ENCODE peak calls at places on chromosomes 5 and 9, in six cellular contexts. G, C, H, D, E and F are unnamed samples.

GRCh38 chr5:128084228-128085167 is 932 bp downstream of the SLC12A2 start:
- DNase-seq in C (peak; percentile 49), E (peak; percentile 48), D (peak; percentile 52), H (peak; percentile 44), G (peak; percentile 44), F (peak; percentile 31)

GRCh38 chr5:172901012-172901780 is 58.0 kb upstream of the RPL26L1 start:
- DNase-seq in D (peak; percentile 98), E (no peak), C (peak; percentile 95), H (no peak), G (peak; percentile 43), F (peak; percentile 47)

GRCh38 chr5:2465383-2465782 is 286.1 kb downstream of the IRX2 start:
- DNase-seq in E (peak; percentile 1), H (no peak), G (no peak), C (no peak), D (no peak), F (no peak)

GRCh38 chr5:96577909-96578308 is 84.3 kb upstream of the CAST start:
- DNase-seq in D (peak; percentile 70), H (no peak), G (no peak), C (peak; percentile 80), E (no peak), F (no peak)

GRCh38 chr5:179832039-179832745 is 11.5 kb downstream of the SQSTM1 start:
- DNase-seq in D (no peak), C (no peak), H (no peak), G (no peak), E (no peak), F (no peak)

GRCh38 chr9:14561929-14562386 is 131.3 kb downstream of the ZDHHC21 start:
- DNase-seq in G (no peak), C (no peak), E (peak; percentile 53), D (no peak), H (no peak), F (no peak)

GRCh38 chr5:135373747-135374515 is 25.1 kb downstream of the MACROH2A1 start:
- DNase-seq in E (no peak), H (no peak), G (no peak), C (no peak), D (no peak), F (no peak)

GRCh38 chr5:57186194-57186593 is 12.3 kb downstream of the GPBP1 start:
- DNase-seq in C (no peak), H (no peak), D (no peak), G (no peak), E (no peak), F (no peak)

GRCh38 chr5:164475339-164475977 is 970.0 kb downstream of the MAT2B start:
- DNase-seq in H (no peak), C (peak; percentile 43), G (no peak), D (peak; percentile 40), E (peak; percentile 44), F (no peak)

GRCh38 chr5:68731255-68731654 is 362.6 kb upstream of the SLC30A5 start:
- DNase-seq in D (no peak), H (no peak), E (no peak), G (no peak), C (no peak), F (no peak)

GRCh38 chr5:129094924-129095797 is 612 bp downstream of the ISOC1 start:
- DNase-seq in C (no peak), D (peak; percentile 29), H (peak; percentile 29), G (peak; percentile 77), E (peak; percentile 57), F (peak; percentile 83)

GRCh38 chr9:97502222-97502983 is 937 bp downstream of the TMOD1 start:
- DNase-seq in G (peak; percentile 36), H (no peak), C (peak; percentile 5), E (peak; percentile 67), D (no peak), F (peak; percentile 16)

GRCh38 chr9:21862871-21863270 is 60.4 kb downstream of the MTAP start:
- DNase-seq in H (no peak), D (no peak), C (no peak), E (no peak), G (no peak), F (no peak)

GRCh38 chr5:63439537-63439936 is 522.7 kb downstream of the HTR1A start:
- DNase-seq in E (peak; percentile 36), C (no peak), G (no peak), D (no peak), H (no peak), F (peak; percentile 30)

GRCh38 chr9:580652-581342 is 260.7 kb upstream of the DMRT1 start:
- DNase-seq in H (no peak), C (no peak), G (no peak), D (no peak), E (no peak), F (no peak)

GRCh38 chr5:107887587-107887986 is 216.8 kb upstream of the EFNA5 start:
- DNase-seq in H (no peak), D (no peak), G (no peak), C (no peak), E (no peak), F (no peak)

GRCh38 chr9:120918931-120919638 is 7.5 kb downstream of the TRAF1 start:
- DNase-seq in C (no peak), D (no peak), H (no peak), E (no peak), G (no peak), F (no peak)

GRCh38 chr5:180396931-180397330 is 43.8 kb upstream of the GFPT2 start:
- DNase-seq in H (no peak), C (no peak), E (no peak), D (no peak), G (no peak), F (no peak)

GRCh38 chr5:151123897-151124751 is 33.5 kb downstream of the ANXA6 start:
- DNase-seq in G (peak; percentile 51), C (peak; percentile 41), H (no peak), E (no peak), D (peak; percentile 36), F (no peak)